ENCODE peak calls at places on chromosome 11, in six cellular contexts. Z is GM12878, U is HCT116, G is H1, E is K562, I is HepG2. K is an unnamed sample.

GRCh38 chr11:124119103-124119502 is 3.9 kb downstream of the VWA5A start:
- DNase-seq in G (no peak), E (no peak), U (no peak), Z (no peak), I (no peak), K (no peak)

GRCh38 chr11:107526197-107526596 is 39.3 kb downstream of the ALKBH8 start:
- DNase-seq in G (no peak), I (no peak), Z (no peak), E (no peak), U (no peak), K (no peak)

GRCh38 chr11:124075841-124076571 is 34.9 kb upstream of the OR10G7 start:
- DNase-seq in U (no peak), I (no peak), G (no peak), Z (no peak), E (no peak), K (no peak)

GRCh38 chr11:131632971-131633370 is 262.6 kb downstream of the NTM start:
- DNase-seq in E (no peak), I (no peak), U (no peak), Z (no peak), G (no peak), K (no peak)

GRCh38 chr11:104991994-104992393 is 23.6 kb upstream of the CASP4 start:
- DNase-seq in G (no peak), E (no peak), U (no peak), I (no peak), Z (no peak), K (no peak)

GRCh38 chr11:61756452-61757212 is 4.2 kb downstream of the MYRF start:
- DNase-seq in G (no peak), I (peak), Z (peak), U (peak), E (peak), K (no peak)

GRCh38 chr11:63897459-63898156 is 19.4 kb downstream of the RCOR2 start:
- DNase-seq in G (no peak), E (no peak), Z (no peak), U (no peak), I (no peak), K (no peak)

GRCh38 chr11:45165386-45165785 is 18.9 kb downstream of the PRDM11 start:
- DNase-seq in U (no peak), E (no peak), Z (no peak), I (no peak), G (no peak), K (no peak)

GRCh38 chr11:61549662-61550568 is 31.0 kb downstream of the SYT7 start:
- DNase-seq in G (no peak), I (no peak), Z (no peak), E (no peak), U (no peak), K (no peak)

GRCh38 chr11:111604392-111605009 is 2.3 kb downstream of the SIK2 start:
- DNase-seq in G (no peak), I (peak), U (peak), Z (peak), E (peak), K (peak)

GRCh38 chr11:646214-646613 is 9.1 kb downstream of the DRD4 start:
- DNase-seq in U (no peak), G (no peak), E (no peak), Z (no peak), I (no peak), K (no peak)

GRCh38 chr11:100639140-100639539 is 47.9 kb upstream of the ARHGAP42 start:
- DNase-seq in Z (no peak), E (no peak), U (no peak), I (no peak), G (no peak), K (no peak)

GRCh38 chr11:37500425-37500824 is 902.4 kb upstream of the RAG2 start:
- DNase-seq in I (no peak), E (no peak), G (no peak), U (no peak), Z (no peak), K (no peak)

GRCh38 chr11:62108017-62108750 is 15.6 kb upstream of the INCENP start:
- DNase-seq in E (peak), G (peak), I (peak), Z (peak), U (peak), K (peak)

GRCh38 chr11:2459016-2459725 is 14.4 kb downstream of the KCNQ1 start:
- DNase-seq in E (no peak), U (no peak), I (no peak), Z (no peak), G (no peak), K (no peak)

GRCh38 chr11:33000181-33000580 is 15.5 kb upstream of the DEPDC7 start:
- DNase-seq in I (no peak), G (no peak), Z (no peak), E (no peak), U (no peak), K (no peak)

GRCh38 chr11:94851864-94852581 is 83.9 kb downstream of the AMOTL1 start:
- DNase-seq in G (no peak), U (no peak), Z (no peak), E (no peak), I (no peak), K (no peak)

GRCh38 chr11:76947790-76948189 is 86.4 kb upstream of the B3GNT6 start:
- DNase-seq in Z (no peak), E (no peak), G (no peak), U (no peak), I (no peak), K (no peak)

GRCh38 chr11:56380120-56380519 is 4.7 kb downstream of the OR8U1 start:
- DNase-seq in E (no peak), I (no peak), Z (no peak), U (no peak), G (no peak), K (no peak)

GRCh38 chr11:27013741-27014415 is 20.0 kb downstream of the FIBIN start:
- DNase-seq in Z (no peak), E (no peak), G (no peak), I (no peak), U (no peak), K (no peak)

GRCh38 chr11:102724904-102725515 is at the start of gene MMP8:
- DNase-seq in G (no peak), E (no peak), Z (no peak), I (no peak), U (no peak), K (no peak)

GRCh38 chr11:63918576-63919171 is 1.7 kb upstream of the RCOR2 start:
- DNase-seq in U (no peak), E (peak), I (no peak), Z (no peak), G (no peak), K (no peak)

GRCh38 chr11:74182635-74183034 is 11.5 kb downstream of the PPME1 start:
- DNase-seq in I (no peak), E (no peak), Z (no peak), G (no peak), U (no peak), K (no peak)

GRCh38 chr11:100442017-100442416 is 245.1 kb upstream of the ARHGAP42 start:
- DNase-seq in Z (no peak), U (no peak), I (no peak), E (no peak), G (no peak), K (no peak)

GRCh38 chr11:72243567-72244316 is at the start of gene PHOX2A:
- DNase-seq in G (no peak), U (no peak), I (no peak), E (no peak), Z (no peak), K (no peak)

GRCh38 chr11:47152953-47153950 is 23.4 kb downstream of the ARFGAP2 start:
- DNase-seq in E (peak), Z (peak), U (no peak), I (peak), G (no peak), K (no peak)

GRCh38 chr11:2268911-2269600 is 1.3 kb downstream of the ASCL2 start:
- DNase-seq in E (peak), Z (no peak), U (no peak), G (no peak), I (peak), K (peak)

GRCh38 chr11:45262900-45263299 is 23.2 kb downstream of the SYT13 start:
- DNase-seq in Z (no peak), I (no peak), E (no peak), G (no peak), U (no peak), K (no peak)

GRCh38 chr11:34926101-34926830 is 9.8 kb downstream of the PDHX start:
- DNase-seq in I (peak), Z (no peak), G (no peak), E (peak), U (peak), K (no peak)

GRCh38 chr11:110522456-110522855 is 92.7 kb downstream of the FDX1 start:
- DNase-seq in E (no peak), G (no peak), Z (no peak), I (no peak), U (no peak), K (no peak)

GRCh38 chr11:105179542-105180278 is 40.1 kb upstream of the CARD18 start:
- DNase-seq in E (no peak), U (no peak), Z (no peak), G (no peak), I (peak), K (no peak)

GRCh38 chr11:94457118-94458029 is 36.3 kb downstream of the MRE11 start:
- DNase-seq in G (no peak), U (no peak), E (peak), I (no peak), Z (no peak), K (no peak)

GRCh38 chr11:9858822-9859221 is 194.9 kb downstream of the SWAP70 start:
- DNase-seq in E (peak), U (no peak), I (peak), G (no peak), Z (no peak), K (no peak)

GRCh38 chr11:10498426-10499250 is 42.3 kb downstream of the RNF141 start:
- DNase-seq in E (no peak), I (no peak), Z (no peak), U (no peak), G (no peak), K (no peak)

DNA sequence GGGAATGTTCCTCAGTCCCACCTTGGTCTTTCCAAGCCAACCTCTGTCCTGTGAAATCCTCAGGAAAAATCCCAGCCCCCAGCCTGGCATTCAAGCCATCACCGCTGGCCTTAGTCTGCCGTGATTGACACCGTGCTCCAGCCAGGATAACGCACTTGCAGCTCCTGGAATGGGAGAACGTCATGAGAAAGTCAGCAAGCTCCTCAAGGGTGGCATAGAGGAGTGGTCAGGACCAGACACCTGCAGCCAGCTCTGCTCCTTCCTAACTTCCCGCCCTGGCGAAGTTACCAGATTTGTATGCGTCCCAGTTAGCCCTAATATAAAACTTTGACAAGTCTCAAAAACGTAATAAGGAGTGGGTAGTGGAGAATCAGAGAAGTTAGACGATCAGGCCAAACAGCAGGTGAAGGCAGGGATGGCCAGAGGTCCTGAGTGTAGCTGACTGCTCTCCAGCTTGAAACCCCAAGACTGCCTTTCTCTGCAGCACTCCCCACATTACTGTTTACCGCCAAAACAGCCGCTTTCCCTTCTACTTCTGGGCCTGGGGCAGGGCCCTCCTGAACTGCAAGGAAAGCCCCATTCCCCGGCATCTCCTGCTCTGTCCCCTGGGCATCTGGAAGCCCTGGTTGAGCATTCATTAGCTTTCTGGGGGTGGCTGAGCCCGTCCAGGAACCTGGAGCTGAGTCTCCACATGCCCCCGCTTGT is 1.3 kb upstream of the DKK3 start:
- DNase-seq in E (no peak), Z (no peak), U (no peak), G (no peak), I (no peak), K (no peak)
- TF ChIP-seq ZNF274 in E (no peak), Z (no peak), U (no peak), G (no peak), I (no peak), K (no peak)

GRCh38 chr11:118947091-118947490 is 9.0 kb upstream of the UPK2 start:
- DNase-seq in U (no peak), G (no peak), I (no peak), E (no peak), Z (no peak), K (no peak)

GRCh38 chr11:118953265-118953664 is 2.8 kb upstream of the UPK2 start:
- DNase-seq in U (no peak), G (no peak), Z (no peak), I (no peak), E (peak), K (peak)

GRCh38 chr11:118947999-118948398 is 8.1 kb upstream of the UPK2 start:
- DNase-seq in I (no peak), U (no peak), G (no peak), E (no peak), Z (no peak), K (no peak)
- TF ChIP-seq ZNF274 in I (no peak), U (no peak), G (no peak), E (no peak), Z (no peak), K (no peak)

DNA sequence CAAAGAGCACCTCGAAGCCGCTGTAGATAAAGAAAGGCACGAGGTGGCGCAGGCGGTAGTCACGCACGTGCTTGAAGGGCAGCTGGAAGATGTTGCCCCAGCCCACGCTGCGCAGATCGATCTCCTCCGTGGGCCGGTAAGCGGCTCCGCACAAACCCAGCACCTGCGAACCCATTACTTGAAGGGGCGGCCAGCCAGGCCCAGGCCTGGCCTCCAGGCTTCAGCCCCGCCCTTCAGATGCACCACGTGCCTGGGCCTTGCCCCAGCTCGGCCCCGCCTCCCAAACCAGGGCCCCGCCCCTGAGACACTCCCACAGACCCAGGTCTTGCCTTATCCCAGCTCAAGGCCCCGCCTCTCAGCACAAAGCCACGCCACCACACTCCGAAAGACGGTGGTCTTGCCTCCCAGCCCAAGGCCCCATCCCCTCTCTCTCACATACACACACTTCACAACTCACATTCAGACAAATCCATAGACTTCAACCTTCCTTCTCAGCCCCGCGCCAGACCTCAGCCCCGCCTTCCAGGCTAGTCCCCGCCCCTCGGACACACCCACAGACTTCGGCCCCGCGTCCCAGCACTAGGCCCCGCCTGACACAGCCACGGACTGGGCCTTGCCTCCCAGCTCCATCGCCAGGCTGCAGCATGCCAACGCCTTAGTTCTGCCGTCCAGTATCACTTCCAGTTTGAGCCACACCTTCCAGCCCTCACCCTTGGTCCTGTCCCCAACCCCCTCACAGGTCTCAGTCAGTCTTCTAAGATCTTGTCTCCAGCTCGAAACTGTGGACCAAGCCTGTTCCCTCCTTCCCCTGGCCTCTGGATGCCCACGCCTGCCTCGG is 7.1 kb downstream of the UNC93B1 start:
- DNase-seq in I (no peak), U (peak), E (peak), G (peak), Z (no peak), K (peak)
- TF ChIP-seq ZNF274 in I (no peak), U (no peak), E (no peak), G (no peak), Z (no peak), K (no peak)

DNA sequence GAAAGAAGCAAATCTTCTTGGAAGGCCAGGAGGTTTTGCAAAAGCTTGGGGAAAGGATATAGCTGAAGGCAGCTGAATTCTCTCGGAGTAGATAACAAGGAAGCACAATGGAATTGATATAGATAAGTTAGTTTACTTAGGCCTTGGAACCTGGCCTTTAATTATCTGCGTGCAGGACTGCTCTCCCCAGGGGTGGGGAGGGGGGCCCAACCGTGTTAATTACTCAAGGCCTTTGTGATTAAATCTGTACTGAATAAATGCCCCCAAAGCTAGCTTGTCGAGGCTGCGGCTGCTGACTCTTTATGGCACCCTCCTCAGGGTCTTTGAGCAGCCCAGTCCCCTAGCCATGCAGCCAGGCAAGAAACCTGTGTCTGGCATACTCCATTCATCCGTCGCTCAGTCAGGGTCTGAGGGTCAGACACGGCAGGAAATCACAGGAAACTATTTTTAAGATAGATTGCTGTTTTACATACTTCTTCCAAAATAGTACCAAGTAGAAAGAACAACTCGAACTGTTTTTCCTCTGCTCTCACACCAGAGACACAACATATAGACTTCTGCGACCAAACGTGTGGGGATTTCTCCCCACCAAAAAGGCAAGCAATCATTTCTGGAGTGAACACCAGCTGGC is 36.5 kb downstream of the MS4A2 start:
- DNase-seq in U (no peak), Z (no peak), I (no peak), E (peak), G (no peak), K (no peak)
- TF ChIP-seq ZNF274 in U (no peak), Z (no peak), I (no peak), E (no peak), G (no peak), K (no peak)

GRCh38 chr11:16252373-16252772 is 104.0 kb downstream of the SOX6 start:
- DNase-seq in E (peak), Z (no peak), I (peak), U (no peak), G (no peak), K (no peak)
- TF ChIP-seq ZNF274 in E (no peak), Z (no peak), I (no peak), U (no peak), G (no peak), K (no peak)

DNA sequence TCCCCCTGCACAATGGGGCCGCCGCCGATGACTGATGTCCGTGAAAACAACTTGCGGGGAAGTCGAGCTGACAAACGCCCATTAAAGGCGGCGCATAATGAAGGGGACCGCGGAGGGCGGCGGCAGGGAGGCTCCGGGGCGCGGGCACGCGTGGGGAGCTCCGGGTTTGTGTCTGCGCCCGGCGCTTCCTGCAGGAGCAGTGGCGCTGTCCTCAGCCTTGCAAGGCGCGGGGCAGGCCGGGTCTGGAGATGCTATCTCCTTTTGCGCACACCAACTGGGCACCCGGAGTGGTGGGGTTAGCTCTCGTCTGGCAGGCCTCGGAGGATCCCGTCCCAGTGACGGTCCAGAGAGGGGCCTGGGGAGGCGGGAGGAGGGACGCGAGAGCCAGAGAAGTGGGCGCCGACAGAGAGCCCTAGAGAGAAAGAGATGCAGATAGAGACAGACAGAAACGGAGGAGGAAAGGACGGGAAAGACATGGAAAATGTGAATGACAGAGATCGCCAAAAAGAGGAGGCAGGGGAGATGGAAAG is 390 bp upstream of the FGF3 start:
- DNase-seq in U (no peak), E (no peak), G (no peak), I (no peak), Z (no peak), K (no peak)
- TF ChIP-seq ZNF274 in U (no peak), E (no peak), G (no peak), I (no peak), Z (no peak), K (no peak)